ENCODE peak calls at places on chromosomes 11 and 22, in five cellular contexts. D is GM12865, T is esophagus squamous epithelium, H is lung, B is GM06990. R is an unnamed sample.

GRCh38 chr22:50306753-50307749 is at the start of gene PLXNB2:
- DNase-seq in B (peak), D (peak), T (no peak), H (peak), R (peak)

GRCh38 chr11:15863411-15863810 is 492.9 kb downstream of the SOX6 start:
- DNase-seq in D (no peak), B (no peak), T (no peak), H (no peak), R (no peak)

GRCh38 chr22:42078469-42079318 is 806 bp upstream of the SMDT1 start:
- DNase-seq in D (no peak), B (no peak), T (no peak), H (no peak), R (peak)

GRCh38 chr11:80424012-80424695 is 983.3 kb upstream of the TENM4 start:
- DNase-seq in B (no peak), H (no peak), T (no peak), D (peak), R (no peak)

GRCh38 chr11:84558085-84558905 is 1068.8 kb downstream of the DLG2 start:
- DNase-seq in T (no peak), D (peak), H (no peak), B (no peak), R (peak)

GRCh38 chr11:86106916-86107315 is 38.0 kb upstream of the PICALM start:
- DNase-seq in T (no peak), H (no peak), D (no peak), B (no peak), R (no peak)

GRCh38 chr11:76666408-76666807 is 4.1 kb downstream of the LRRC32 start:
- DNase-seq in H (no peak), B (peak), D (peak), T (no peak), R (no peak)

GRCh38 chr11:119538748-119539147 is 115.8 kb upstream of the THY1 start:
- DNase-seq in B (no peak), T (no peak), H (no peak), D (no peak), R (no peak)

GRCh38 chr11:64698427-64698826 is 24.6 kb downstream of the NRXN2 start:
- DNase-seq in B (no peak), D (no peak), T (no peak), H (no peak), R (no peak)

GRCh38 chr22:30495041-30495784 is 10.3 kb downstream of the SEC14L4 start:
- DNase-seq in H (no peak), B (no peak), D (no peak), T (no peak), R (no peak)

GRCh38 chr22:30492144-30492543 is 13.4 kb downstream of the SEC14L4 start:
- DNase-seq in H (no peak), B (no peak), D (no peak), T (no peak), R (no peak)

GRCh38 chr22:30488121-30488520 is 16.3 kb upstream of the SEC14L3 start:
- DNase-seq in T (no peak), B (no peak), D (no peak), H (no peak), R (no peak)

GRCh38 chr22:30490399-30490798 is 15.1 kb downstream of the SEC14L4 start:
- DNase-seq in D (no peak), T (no peak), B (no peak), H (no peak), R (no peak)

DNA sequence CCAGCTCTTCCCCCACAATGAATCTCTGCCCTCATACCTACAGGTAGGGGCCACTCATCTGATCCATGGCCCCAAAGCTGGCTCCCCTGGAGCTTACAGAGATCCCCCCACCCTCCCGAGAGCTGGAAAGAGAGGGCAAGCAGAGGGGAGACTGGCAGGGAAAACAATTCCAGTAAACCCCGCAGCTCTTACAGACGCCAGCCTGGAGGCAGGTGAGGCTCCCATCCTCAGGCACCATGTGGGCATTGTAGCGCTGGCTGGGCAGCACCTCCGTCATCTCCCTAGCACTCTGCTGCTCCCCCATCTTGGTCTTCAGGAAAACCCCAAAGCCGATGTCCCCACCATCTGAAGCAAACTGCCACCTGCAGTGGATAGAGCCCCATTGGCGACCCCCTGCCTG is 14.1 kb downstream of the SEC14L4 start:
- DNase-seq in H (no peak), D (no peak), B (no peak), T (no peak), R (no peak)
- H3K4me3 ChIP-seq in H (no peak), D (no peak), B (no peak), T (no peak), R (no peak)

GRCh38 chr22:32127904-32128303 is 31.2 kb downstream of the C22orf42 start:
- DNase-seq in H (no peak), B (no peak), D (no peak), T (no peak), R (no peak)
- H3K4me3 ChIP-seq in H (no peak), B (no peak), D (no peak), T (no peak), R (no peak)

GRCh38 chr11:414333-414857 is 404 bp downstream of the SIGIRR start:
- DNase-seq in H (no peak), B (no peak), D (no peak), T (no peak), R (no peak)

GRCh38 chr11:416757-417621 is 2.2 kb upstream of the SIGIRR start:
- DNase-seq in H (no peak), B (no peak), D (peak), T (no peak), R (peak)

GRCh38 chr11:417652-418342 is 3.0 kb upstream of the SIGIRR start:
- DNase-seq in H (no peak), T (no peak), D (no peak), B (no peak), R (no peak)

GRCh38 chr11:416051-416756 is 1.4 kb upstream of the SIGIRR start:
- DNase-seq in T (no peak), H (no peak), B (no peak), D (no peak), R (no peak)

DNA sequence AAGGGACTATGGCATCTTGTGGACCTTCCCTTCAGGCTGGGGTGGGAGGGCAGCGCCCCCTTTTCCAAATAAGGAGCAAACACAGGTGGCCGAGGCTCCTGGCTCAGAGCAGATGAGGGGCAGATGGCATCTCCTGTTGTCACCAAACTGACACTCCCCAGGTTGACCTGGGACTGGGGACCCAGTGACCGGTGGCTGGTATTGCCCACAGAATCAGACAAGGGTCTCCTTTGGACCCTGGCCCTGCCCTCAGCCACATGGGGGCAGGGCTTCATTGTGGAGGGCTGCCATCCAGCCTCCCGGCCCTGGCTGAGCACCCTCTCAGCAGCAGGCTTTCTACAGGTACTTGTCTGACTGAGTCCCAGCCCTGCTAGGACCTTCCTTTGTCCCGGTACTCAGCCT is 842 bp upstream of the SIGIRR start:
- DNase-seq in T (no peak), H (no peak), D (no peak), B (no peak), R (no peak)
- H3K4me3 ChIP-seq in T (peak), H (peak), D (no peak), B (no peak), R (peak)

GRCh38 chr11:75509201-75509600 is 16.5 kb downstream of the GDPD5 start:
- DNase-seq in T (no peak), B (no peak), D (no peak), H (no peak), R (no peak)

GRCh38 chr11:75506827-75507226 is 18.9 kb downstream of the GDPD5 start:
- DNase-seq in B (no peak), H (no peak), D (no peak), T (no peak), R (no peak)

GRCh38 chr11:75507571-75507970 is 18.2 kb downstream of the GDPD5 start:
- DNase-seq in D (no peak), B (no peak), T (no peak), H (no peak), R (no peak)

GRCh38 chr11:75505966-75506692 is 19.6 kb downstream of the GDPD5 start:
- DNase-seq in D (no peak), H (no peak), B (no peak), T (no peak), R (no peak)

GRCh38 chr11:75508051-75508561 is 17.6 kb downstream of the GDPD5 start:
- DNase-seq in B (no peak), T (no peak), H (no peak), D (peak), R (no peak)
- H3K4me3 ChIP-seq in B (no peak), T (no peak), H (no peak), D (no peak), R (no peak)

R was measured in prostate gland.